ENCODE peak calls at places on chromosome 2, in nine cellular contexts. V, I, E, X, H, Y, S, W and G are unnamed samples.
A peak's percentile ranks its signal among the peaks of the same experiment; 100 is the strongest.

GRCh38 chr2:127083819-127084503 is 23.0 kb downstream of the BIN1 start:
- DNase-seq in V (no peak), X (peak; percentile 64), Y (peak; percentile 46), E (no peak), W (no peak), H (peak; percentile 64), S (no peak), I (peak; percentile 98), G (peak; percentile 94)

GRCh38 chr2:14363137-14363536 is 269.4 kb upstream of the LRATD1 start:
- DNase-seq in S (no peak), X (no peak), H (no peak), E (no peak), I (no peak), V (no peak), Y (no peak), W (no peak), G (no peak)

GRCh38 chr2:222791946-222792649 is 68.7 kb upstream of the ACSL3 start:
- DNase-seq in Y (peak; percentile 62), E (no peak), I (peak; percentile 88), X (no peak), H (peak; percentile 73), V (no peak), W (no peak), S (no peak), G (peak; percentile 89)

GRCh38 chr2:17912266-17912691 is 33.8 kb downstream of the KCNS3 start:
- DNase-seq in S (no peak), E (no peak), X (no peak), I (no peak), V (no peak), W (no peak), Y (peak; percentile 9), H (no peak), G (no peak)

GRCh38 chr2:108403494-108403893 is 25.7 kb downstream of the SULT1C4 start:
- DNase-seq in X (no peak), H (no peak), E (peak; percentile 50), V (peak; percentile 46), Y (no peak), I (no peak), S (peak; percentile 23), W (no peak), G (no peak)

GRCh38 chr2:37080231-37080630 is 3.9 kb downstream of the HEATR5B start:
- DNase-seq in H (no peak), W (no peak), S (no peak), Y (no peak), I (no peak), V (no peak), X (no peak), E (peak; percentile 3), G (no peak)

GRCh38 chr2:121232626-121233265 is 52.3 kb downstream of the TFCP2L1 start:
- DNase-seq in W (no peak), H (no peak), V (no peak), I (no peak), Y (no peak), E (no peak), X (no peak), S (no peak), G (no peak)

GRCh38 chr2:47654790-47655562 is 128.0 kb upstream of the MSH6 start:
- DNase-seq in H (no peak), S (peak; percentile 23), I (peak; percentile 40), E (no peak), X (peak; percentile 46), Y (no peak), V (peak; percentile 51), W (no peak), G (no peak)

GRCh38 chr2:23005469-23005868 is 379.5 kb upstream of the KLHL29 start:
- DNase-seq in E (no peak), X (no peak), I (no peak), S (no peak), V (no peak), Y (no peak), H (no peak), W (no peak), G (no peak)

GRCh38 chr2:196528486-196529223 is 110.9 kb upstream of the CCDC150 start:
- DNase-seq in E (no peak), X (no peak), H (no peak), W (no peak), I (no peak), V (no peak), Y (no peak), S (no peak), G (no peak)

GRCh38 chr2:159111346-159111922 is 143.0 kb downstream of the TANC1 start:
- DNase-seq in W (no peak), E (no peak), Y (peak; percentile 64), V (no peak), X (no peak), H (no peak), I (no peak), S (no peak), G (no peak)

DNA sequence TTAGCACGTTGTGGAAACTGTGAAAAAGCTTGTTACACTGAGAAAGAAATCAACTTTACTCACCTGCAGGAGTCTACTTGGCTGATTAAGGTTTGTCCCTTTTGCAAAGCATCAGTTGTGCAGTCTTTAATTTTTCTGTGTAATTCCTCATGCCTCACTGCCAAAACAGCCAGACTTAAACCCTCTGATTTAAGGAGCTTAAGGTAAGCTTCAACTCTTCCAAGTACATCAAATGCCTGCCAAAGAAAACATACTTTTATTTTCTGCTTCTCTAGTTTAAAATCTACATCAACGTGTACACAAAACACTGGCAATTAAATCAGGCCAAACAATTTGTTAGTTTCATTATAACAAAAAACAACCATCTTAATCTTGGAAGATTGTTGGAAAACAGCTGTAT is 98.0 kb upstream of the TTN start:
- DNase-seq in W (no peak), E (no peak), I (no peak), S (no peak), H (no peak), X (no peak), V (no peak), Y (no peak), G (no peak)
- H3K4me3 ChIP-seq in W (no peak overlapping the region), E (no peak overlapping the region), I (no peak overlapping the region), S (no peak overlapping the region), H (no peak overlapping the region), X (no peak overlapping the region), V (no peak overlapping the region), Y (no peak overlapping the region), G (no peak overlapping the region)

DNA sequence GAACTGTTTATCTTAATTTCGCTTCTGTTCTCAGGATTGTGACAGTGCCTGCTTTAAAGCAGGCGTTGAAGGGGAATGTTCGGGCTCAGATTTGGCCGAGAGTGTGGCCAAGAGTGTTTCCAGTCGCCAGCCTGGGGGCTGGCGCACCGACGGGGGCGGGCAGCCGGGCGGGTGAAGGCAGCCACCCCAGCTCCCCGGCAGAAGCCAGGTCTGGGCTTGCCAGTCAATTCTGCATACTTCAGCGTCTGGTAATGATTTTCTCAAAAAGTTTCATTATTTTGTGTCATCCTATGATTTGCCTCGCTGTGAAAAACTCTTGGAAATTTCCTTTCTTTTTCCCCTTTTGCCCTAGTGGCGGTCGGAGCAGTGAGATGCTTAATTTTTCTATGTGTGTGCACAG is 778 bp downstream of the FAM228A start:
- DNase-seq in V (no peak), H (no peak), W (no peak), S (no peak), X (peak; percentile 13), Y (no peak), I (no peak), E (no peak), G (no peak)
- H3K4me3 ChIP-seq in V (no peak overlapping the region), H (no peak overlapping the region), W (no peak overlapping the region), S (no peak overlapping the region), X (no peak overlapping the region), Y (no peak overlapping the region), I (no peak overlapping the region), E (no peak overlapping the region), G (no peak overlapping the region)

GRCh38 chr2:42569883-42570282 is 1.5 kb downstream of the MTA3 start:
- DNase-seq in H (no peak), E (no peak), W (no peak), V (no peak), Y (no peak), X (no peak), I (peak; percentile 3), S (no peak), G (no peak)
- H3K4me3 ChIP-seq in H (no peak overlapping the region), E (peak overlapping the region; percentile 51), W (peak overlapping the region; percentile 69), V (peak overlapping the region; percentile 75), Y (no peak overlapping the region), X (peak overlapping the region; percentile 81), I (no peak overlapping the region), S (peak overlapping the region; percentile 98), G (peak overlapping the region; percentile 95)

DNA sequence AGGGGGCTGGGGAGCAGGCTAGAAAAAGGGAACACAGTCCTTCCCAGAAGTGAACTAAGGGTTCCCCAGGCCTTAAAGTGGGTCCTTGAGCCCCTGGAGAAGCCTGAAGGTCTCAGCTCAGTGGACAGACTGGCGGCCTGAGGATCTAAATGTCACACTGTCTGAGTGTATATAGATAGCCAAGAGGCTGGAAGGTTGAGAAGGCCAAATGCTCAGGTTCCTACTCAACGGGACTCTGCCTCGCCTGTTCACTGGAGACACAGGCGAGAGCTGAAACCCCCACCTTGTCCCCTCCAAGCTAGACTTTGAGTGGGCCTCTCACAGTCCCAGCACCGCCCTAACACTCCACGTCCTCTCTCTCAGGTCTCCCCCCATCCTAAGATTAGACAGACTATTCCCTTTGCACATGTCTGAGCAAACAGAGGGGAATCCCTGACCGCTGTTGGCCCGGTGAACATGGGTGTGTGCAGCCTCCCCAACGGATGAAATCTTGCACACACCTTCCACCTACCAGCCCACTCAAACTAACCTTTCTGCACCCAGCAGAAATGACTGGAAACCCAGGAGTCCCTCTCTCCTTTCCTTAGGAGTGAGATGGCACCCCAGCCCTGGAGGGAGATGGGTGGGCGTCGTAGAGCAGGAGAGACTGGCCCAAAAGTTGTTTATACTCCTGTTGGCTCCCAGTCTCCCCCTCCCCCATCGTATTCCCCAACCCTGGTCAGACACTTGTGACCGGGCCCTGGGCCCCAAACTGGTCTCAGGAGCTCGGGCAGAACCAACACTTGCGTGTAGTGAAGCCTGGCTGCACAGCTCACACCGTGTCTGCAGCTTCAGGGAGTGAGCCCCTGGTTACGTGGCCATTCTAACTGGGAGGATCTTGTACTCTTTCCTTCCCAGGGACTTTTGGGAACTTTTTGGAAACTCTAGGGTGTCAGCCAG is 1.9 kb downstream of the PKDCC start:
- DNase-seq in W (no peak), S (no peak), E (no peak), X (no peak), Y (no peak), V (no peak), H (no peak), I (no peak), G (no peak)
- H3K4me3 ChIP-seq in W (no peak overlapping the region), S (peak overlapping the region; percentile 69), E (no peak overlapping the region), X (no peak overlapping the region), Y (peak overlapping the region; percentile 56), V (peak overlapping the region; percentile 71), H (no peak overlapping the region), I (peak overlapping the region; percentile 45), G (peak overlapping the region; percentile 81)

DNA sequence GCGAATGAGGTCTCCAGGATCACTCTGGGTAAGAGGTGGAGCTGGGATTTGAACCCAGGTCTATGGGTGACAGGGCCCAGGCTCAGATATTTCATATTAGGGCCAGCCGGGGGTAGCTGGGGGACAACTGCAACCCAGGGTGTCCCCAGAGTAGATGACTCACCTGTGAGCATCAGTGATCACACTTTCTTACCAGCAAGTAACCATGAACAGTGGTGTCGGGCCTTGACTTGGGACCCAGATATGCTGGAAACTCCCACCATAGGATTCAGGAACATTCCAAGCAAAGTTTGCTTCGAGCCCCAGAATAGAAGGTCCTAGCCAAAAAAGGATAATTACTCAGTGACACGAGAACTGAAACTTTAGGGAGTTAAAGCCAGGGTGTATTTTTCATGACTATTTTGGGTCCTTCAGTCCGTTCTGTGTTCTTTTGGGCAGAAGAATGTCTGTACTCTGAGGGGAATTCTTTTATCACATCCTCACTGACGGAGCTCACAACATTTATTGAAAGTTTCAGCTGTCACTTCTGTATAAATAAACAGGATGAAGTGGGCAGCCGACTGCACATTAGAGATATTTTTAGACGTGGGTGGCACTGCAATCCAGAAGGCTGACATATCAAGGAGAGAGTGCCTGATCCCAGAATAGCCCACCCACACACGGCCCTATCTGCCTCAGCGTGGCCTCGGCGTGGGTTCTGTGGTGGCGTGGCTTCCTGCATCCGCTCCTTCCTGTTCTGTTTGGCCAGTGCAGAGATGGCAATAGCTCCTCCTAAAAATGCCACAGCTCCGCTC is 45.6 kb downstream of the RAMP1 start:
- DNase-seq in V (no peak), S (no peak), I (no peak), W (no peak), X (no peak), Y (peak; percentile 74), H (peak; percentile 56), E (no peak), G (peak; percentile 81)
- H3K4me3 ChIP-seq in V (no peak overlapping the region), S (no peak overlapping the region), I (no peak overlapping the region), W (no peak overlapping the region), X (no peak overlapping the region), Y (no peak overlapping the region), H (no peak overlapping the region), E (no peak overlapping the region), G (no peak overlapping the region)